ENCODE peak calls at places on chromosomes 16 and 17, in nine cellular contexts. One of them, this sample, is unnamed. For H3K4me1, the result is how much of the 10 kb centered on the place peaks cover.

GRCh38 chr16:29906520-29907244 is 6.4 kb downstream of the ASPHD1 start:
- DNase-seq in Peyer's patch: no peak
- DNase-seq in body of pancreas: no peak
- DNase-seq in tibial nerve: no peak
- DNase-seq in keratinocyte: no peak
- DNase-seq in lung: no peak
- DNase-seq in esophagus muscularis mucosa: no peak
- DNase-seq in IMR-90: no peak
- DNase-seq in right lobe of liver: no peak
- DNase-seq in this sample: no peak

GRCh38 chr17:82212331-82213250 is at the start of gene CCDC57:
- DNase-seq in Peyer's patch: peak
- DNase-seq in body of pancreas: peak
- DNase-seq in tibial nerve: peak
- DNase-seq in keratinocyte: no peak
- DNase-seq in lung: peak
- DNase-seq in esophagus muscularis mucosa: no peak
- DNase-seq in IMR-90: peak
- DNase-seq in right lobe of liver: peak
- DNase-seq in this sample: peak

GRCh38 chr16:73062640-73063283 is 14.8 kb upstream of the ZFHX3 start:
- DNase-seq in Peyer's patch: no peak
- DNase-seq in body of pancreas: no peak
- DNase-seq in tibial nerve: no peak
- DNase-seq in keratinocyte: no peak
- DNase-seq in lung: no peak
- DNase-seq in esophagus muscularis mucosa: no peak
- DNase-seq in IMR-90: no peak
- DNase-seq in right lobe of liver: no peak
- DNase-seq in this sample: no peak

GRCh38 chr16:67470314-67470713 is 10.6 kb downstream of the ATP6V0D1 start:
- DNase-seq in Peyer's patch: no peak
- DNase-seq in body of pancreas: peak
- DNase-seq in tibial nerve: peak
- DNase-seq in keratinocyte: no peak
- DNase-seq in lung: peak
- DNase-seq in esophagus muscularis mucosa: no peak
- DNase-seq in IMR-90: no peak
- DNase-seq in right lobe of liver: peak
- DNase-seq in this sample: no peak

GRCh38 chr17:30433514-30433913 is 43.7 kb upstream of the GOSR1 start:
- DNase-seq in Peyer's patch: no peak
- DNase-seq in body of pancreas: peak
- DNase-seq in tibial nerve: no peak
- DNase-seq in keratinocyte: peak
- DNase-seq in lung: peak
- DNase-seq in esophagus muscularis mucosa: no peak
- DNase-seq in IMR-90: peak
- DNase-seq in right lobe of liver: no peak
- DNase-seq in this sample: no peak

GRCh38 chr17:44779211-44780025 is 20.6 kb downstream of the ADAM11 start:
- DNase-seq in Peyer's patch: peak
- DNase-seq in body of pancreas: peak
- DNase-seq in tibial nerve: peak
- DNase-seq in keratinocyte: no peak
- DNase-seq in lung: peak
- DNase-seq in esophagus muscularis mucosa: no peak
- DNase-seq in IMR-90: peak
- DNase-seq in right lobe of liver: peak
- DNase-seq in this sample: peak

GRCh38 chr17:29241015-29241963 is 5.4 kb upstream of the CRYBA1 start:
- DNase-seq in Peyer's patch: no peak
- DNase-seq in body of pancreas: peak
- DNase-seq in tibial nerve: no peak
- DNase-seq in keratinocyte: peak
- DNase-seq in lung: peak
- DNase-seq in esophagus muscularis mucosa: peak
- DNase-seq in IMR-90: peak
- DNase-seq in right lobe of liver: peak
- DNase-seq in this sample: peak

GRCh38 chr16:61798741-61799140 is 237.5 kb downstream of the CDH8 start:
- DNase-seq in Peyer's patch: no peak
- DNase-seq in body of pancreas: no peak
- DNase-seq in tibial nerve: no peak
- DNase-seq in keratinocyte: no peak
- DNase-seq in lung: no peak
- DNase-seq in esophagus muscularis mucosa: no peak
- DNase-seq in IMR-90: no peak
- DNase-seq in right lobe of liver: no peak
- DNase-seq in this sample: no peak

GRCh38 chr16:48541108-48541786 is 68.7 kb downstream of the N4BP1 start:
- DNase-seq in Peyer's patch: no peak
- DNase-seq in body of pancreas: no peak
- DNase-seq in tibial nerve: no peak
- DNase-seq in keratinocyte: no peak
- DNase-seq in lung: no peak
- DNase-seq in esophagus muscularis mucosa: no peak
- DNase-seq in IMR-90: no peak
- DNase-seq in right lobe of liver: no peak
- DNase-seq in this sample: no peak

GRCh38 chr16:66020061-66020460 is 346.4 kb upstream of the CDH5 start:
- DNase-seq in Peyer's patch: no peak
- DNase-seq in body of pancreas: no peak
- DNase-seq in tibial nerve: no peak
- DNase-seq in keratinocyte: no peak
- DNase-seq in lung: no peak
- DNase-seq in esophagus muscularis mucosa: no peak
- DNase-seq in IMR-90: peak
- DNase-seq in right lobe of liver: no peak
- DNase-seq in this sample: no peak

GRCh38 chr17:40556884-40557414 is 8.3 kb downstream of the CCR7 start:
- DNase-seq in Peyer's patch: peak
- DNase-seq in body of pancreas: no peak
- DNase-seq in tibial nerve: no peak
- DNase-seq in keratinocyte: no peak
- DNase-seq in lung: peak
- DNase-seq in esophagus muscularis mucosa: peak
- DNase-seq in IMR-90: no peak
- DNase-seq in right lobe of liver: no peak
- DNase-seq in this sample: no peak

GRCh38 chr17:53626286-53626685 is 196.4 kb upstream of the KIF2B start:
- DNase-seq in Peyer's patch: no peak
- DNase-seq in body of pancreas: no peak
- DNase-seq in tibial nerve: no peak
- DNase-seq in keratinocyte: peak
- DNase-seq in lung: no peak
- DNase-seq in esophagus muscularis mucosa: no peak
- DNase-seq in IMR-90: peak
- DNase-seq in right lobe of liver: no peak
- DNase-seq in this sample: no peak

GRCh38 chr17:41645371-41646063 is 21.1 kb upstream of the KRT17 start:
- DNase-seq in Peyer's patch: no peak
- DNase-seq in body of pancreas: no peak
- DNase-seq in tibial nerve: no peak
- DNase-seq in keratinocyte: no peak
- DNase-seq in lung: no peak
- DNase-seq in esophagus muscularis mucosa: no peak
- DNase-seq in IMR-90: peak
- DNase-seq in right lobe of liver: no peak
- DNase-seq in this sample: no peak

GRCh38 chr16:71792176-71792575 is 16.5 kb downstream of the AP1G1 start:
- DNase-seq in Peyer's patch: no peak
- DNase-seq in body of pancreas: no peak
- DNase-seq in tibial nerve: no peak
- DNase-seq in keratinocyte: no peak
- DNase-seq in lung: no peak
- DNase-seq in esophagus muscularis mucosa: no peak
- DNase-seq in IMR-90: no peak
- DNase-seq in right lobe of liver: no peak
- DNase-seq in this sample: no peak

GRCh38 chr17:75430159-75430748 is 24.8 kb upstream of the GRB2 start:
- DNase-seq in Peyer's patch: peak
- DNase-seq in body of pancreas: peak
- DNase-seq in tibial nerve: no peak
- DNase-seq in keratinocyte: no peak
- DNase-seq in lung: no peak
- DNase-seq in esophagus muscularis mucosa: no peak
- DNase-seq in IMR-90: peak
- DNase-seq in right lobe of liver: no peak
- DNase-seq in this sample: no peak

GRCh38 chr17:17021194-17021863 is 20.9 kb upstream of the MPRIP start:
- DNase-seq in Peyer's patch: no peak
- DNase-seq in body of pancreas: peak
- DNase-seq in tibial nerve: peak
- DNase-seq in keratinocyte: no peak
- DNase-seq in lung: peak
- DNase-seq in esophagus muscularis mucosa: no peak
- DNase-seq in IMR-90: no peak
- DNase-seq in right lobe of liver: no peak
- DNase-seq in this sample: no peak

GRCh38 chr16:14286381-14287230 is 215.5 kb downstream of the MRTFB start:
- DNase-seq in Peyer's patch: no peak
- DNase-seq in body of pancreas: no peak
- DNase-seq in tibial nerve: no peak
- DNase-seq in keratinocyte: no peak
- DNase-seq in lung: no peak
- DNase-seq in esophagus muscularis mucosa: no peak
- DNase-seq in IMR-90: no peak
- DNase-seq in right lobe of liver: no peak
- DNase-seq in this sample: peak

GRCh38 chr17:65711671-65712276 is 150.3 kb upstream of the AXIN2 start:
- DNase-seq in Peyer's patch: peak
- DNase-seq in body of pancreas: no peak
- DNase-seq in tibial nerve: no peak
- DNase-seq in keratinocyte: no peak
- DNase-seq in lung: no peak
- DNase-seq in esophagus muscularis mucosa: no peak
- DNase-seq in IMR-90: no peak
- DNase-seq in right lobe of liver: no peak
- DNase-seq in this sample: no peak

DNA sequence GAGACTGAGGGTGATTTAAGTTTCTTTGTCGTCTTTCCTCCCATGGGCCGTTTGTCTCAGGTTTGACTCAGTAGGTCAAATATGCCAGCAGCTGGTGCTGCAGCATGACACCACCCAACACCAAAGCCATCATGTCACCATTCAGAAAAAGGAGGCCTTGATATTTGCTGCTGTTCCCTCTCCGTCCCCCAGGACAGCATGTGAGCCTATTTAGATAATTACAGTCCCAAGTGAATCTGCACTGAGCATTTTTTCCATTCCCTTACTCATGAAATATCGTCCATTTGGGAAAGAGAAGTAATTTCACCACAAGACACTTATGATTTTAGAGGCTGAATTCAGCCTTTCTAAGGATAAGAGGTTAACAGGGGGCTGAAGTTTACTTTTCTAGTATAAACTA is 62.2 kb upstream of the ADORA2B start:
- DNase-seq in Peyer's patch: no peak
- DNase-seq in body of pancreas: no peak
- DNase-seq in tibial nerve: no peak
- DNase-seq in keratinocyte: no peak
- DNase-seq in lung: no peak
- DNase-seq in esophagus muscularis mucosa: no peak
- DNase-seq in IMR-90: no peak
- DNase-seq in right lobe of liver: no peak
- DNase-seq in this sample: no peak
- TF ChIP-seq CTCF in Peyer's patch: no peak
- TF ChIP-seq CTCF in body of pancreas: no peak
- TF ChIP-seq CTCF in tibial nerve: no peak
- TF ChIP-seq CTCF in keratinocyte: no peak
- TF ChIP-seq CTCF in lung: no peak
- TF ChIP-seq CTCF in esophagus muscularis mucosa: no peak
- TF ChIP-seq CTCF in IMR-90: no peak
- TF ChIP-seq CTCF in right lobe of liver: no peak
- TF ChIP-seq CTCF in this sample: no peak

GRCh38 chr17:57424777-57425188 is 168.5 kb downstream of the MSI2 start:
- DNase-seq in Peyer's patch: peak
- DNase-seq in body of pancreas: no peak
- DNase-seq in tibial nerve: no peak
- DNase-seq in keratinocyte: no peak
- DNase-seq in lung: no peak
- DNase-seq in esophagus muscularis mucosa: no peak
- DNase-seq in IMR-90: peak
- DNase-seq in right lobe of liver: no peak
- DNase-seq in this sample: no peak
- H3K4me1 ChIP-seq in Peyer's patch: under half
- H3K4me1 ChIP-seq in body of pancreas: under half
- H3K4me1 ChIP-seq in tibial nerve: under half
- H3K4me1 ChIP-seq in keratinocyte: under half
- H3K4me1 ChIP-seq in lung: under half
- H3K4me1 ChIP-seq in esophagus muscularis mucosa: under half
- H3K4me1 ChIP-seq in IMR-90: under half
- H3K4me1 ChIP-seq in right lobe of liver: under half
- H3K4me1 ChIP-seq in this sample: under half

DNA sequence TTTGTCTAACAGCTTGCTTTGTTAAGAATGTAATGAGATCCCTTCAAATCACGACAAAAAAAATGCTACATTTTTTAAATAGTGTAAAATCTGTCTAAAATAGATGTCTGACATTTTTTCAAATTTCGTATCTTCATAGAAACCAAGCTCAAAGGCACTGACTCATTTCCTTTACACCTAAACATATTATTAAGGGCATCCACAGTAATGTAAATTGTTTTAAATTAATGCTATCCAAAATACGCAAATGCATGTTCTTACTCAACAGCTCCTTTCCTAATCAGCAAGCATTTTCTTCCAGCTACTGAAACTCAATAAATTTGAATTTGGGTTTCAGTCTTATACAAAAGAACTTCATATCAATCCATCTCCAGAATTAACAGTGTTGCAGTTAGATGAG is 4.4 kb downstream of the C16orf87 start:
- DNase-seq in Peyer's patch: no peak
- DNase-seq in body of pancreas: no peak
- DNase-seq in tibial nerve: no peak
- DNase-seq in keratinocyte: no peak
- DNase-seq in lung: no peak
- DNase-seq in esophagus muscularis mucosa: no peak
- DNase-seq in IMR-90: peak
- DNase-seq in right lobe of liver: no peak
- DNase-seq in this sample: no peak
- H3K4me3 ChIP-seq in Peyer's patch: no peak
- H3K4me3 ChIP-seq in body of pancreas: no peak
- H3K4me3 ChIP-seq in tibial nerve: no peak
- H3K4me3 ChIP-seq in keratinocyte: no peak
- H3K4me3 ChIP-seq in lung: no peak
- H3K4me3 ChIP-seq in esophagus muscularis mucosa: no peak
- H3K4me3 ChIP-seq in IMR-90: peak
- H3K4me3 ChIP-seq in right lobe of liver: no peak
- H3K4me3 ChIP-seq in this sample: peak

DNA sequence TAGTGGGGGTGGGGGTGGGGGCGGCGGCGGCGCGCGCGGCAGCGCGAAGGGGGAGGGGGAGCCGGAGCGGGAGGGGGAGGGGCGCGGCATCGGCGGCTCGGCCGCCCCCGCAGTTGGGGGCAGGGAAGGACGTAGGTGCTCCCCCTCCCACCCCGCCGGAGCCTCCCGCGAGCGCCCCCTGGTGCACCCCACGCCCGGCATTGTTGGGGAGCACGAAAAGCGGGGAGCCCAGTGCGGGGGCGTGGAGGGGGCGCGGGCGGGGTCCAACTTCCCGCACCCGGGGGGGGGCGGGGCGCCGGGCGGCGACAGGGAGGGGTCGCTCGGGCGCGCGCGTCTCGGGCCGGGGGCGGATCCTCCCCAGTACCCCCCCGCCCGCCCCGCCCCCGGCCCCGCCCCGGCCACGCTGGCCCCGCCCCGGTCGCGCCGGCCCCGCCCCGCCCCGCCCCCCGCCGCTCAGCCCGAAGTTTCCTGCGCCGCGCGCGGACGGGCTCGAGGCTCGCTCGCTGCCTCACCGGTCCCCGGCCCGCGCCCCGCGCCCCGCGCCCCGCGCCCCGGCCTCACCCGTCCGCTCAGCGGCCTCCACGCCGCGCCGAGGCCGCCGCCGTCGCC is at the start of gene CACNA1H:
- DNase-seq in Peyer's patch: no peak
- DNase-seq in body of pancreas: no peak
- DNase-seq in tibial nerve: no peak
- DNase-seq in keratinocyte: no peak
- DNase-seq in lung: no peak
- DNase-seq in esophagus muscularis mucosa: no peak
- DNase-seq in IMR-90: no peak
- DNase-seq in right lobe of liver: no peak
- DNase-seq in this sample: no peak
- TF ChIP-seq CTCF in Peyer's patch: no peak
- TF ChIP-seq CTCF in body of pancreas: no peak
- TF ChIP-seq CTCF in tibial nerve: no peak
- TF ChIP-seq CTCF in keratinocyte: no peak
- TF ChIP-seq CTCF in lung: no peak
- TF ChIP-seq CTCF in esophagus muscularis mucosa: no peak
- TF ChIP-seq CTCF in IMR-90: peak
- TF ChIP-seq CTCF in right lobe of liver: no peak
- TF ChIP-seq CTCF in this sample: no peak